ENCODE peak calls at places on chromosomes 16 and 17, in five cellular contexts. N, G, D, S and Z are unnamed samples.

GRCh38 chr16:80376941-80377340 is 163.9 kb upstream of the DYNLRB2 start:
- DNase-seq in N (no peak), G (no peak), D (no peak), S (no peak), Z (no peak)

GRCh38 chr17:45052052-45052772 is 780 bp upstream of the DCAKD start:
- DNase-seq in N (peak; percentile 51), G (peak; percentile 91), D (no peak), S (peak; percentile 44), Z (peak; percentile 57)

GRCh38 chr16:53478965-53479364 is 24.0 kb downstream of the AKTIP start:
- DNase-seq in N (no peak), G (no peak), D (no peak), S (no peak), Z (no peak)

GRCh38 chr16:77946834-77947233 is 75.5 kb upstream of the CLEC3A start:
- DNase-seq in N (no peak), G (no peak), D (no peak), S (no peak), Z (no peak)

GRCh38 chr17:3593384-3593783 is 15.8 kb downstream of the TRPV1 start:
- DNase-seq in N (no peak), G (no peak), D (no peak), S (no peak), Z (no peak)

GRCh38 chr17:13477180-13477611 is 124.5 kb downstream of the HS3ST3A1 start:
- DNase-seq in N (no peak), G (no peak), D (no peak), S (no peak), Z (no peak)

GRCh38 chr16:86986809-86987487 is 330.2 kb downstream of the C16orf95 start:
- DNase-seq in N (no peak), G (no peak), D (no peak), S (no peak), Z (no peak)

GRCh38 chr17:41419712-41420111 is 4.7 kb downstream of the KRT37 start:
- DNase-seq in N (no peak), G (no peak), D (no peak), S (no peak), Z (no peak)

GRCh38 chr16:86257546-86257945 is 252.8 kb upstream of the FOXF1 start:
- DNase-seq in N (no peak), G (no peak), D (no peak), S (no peak), Z (no peak)

GRCh38 chr17:63701477-63702222 is 1.7 kb upstream of the LIMD2 start:
- DNase-seq in N (peak; percentile 65), G (peak; percentile 95), D (peak; percentile 35), S (peak; percentile 66), Z (peak; percentile 89)

GRCh38 chr16:12091569-12092346 is 115.2 kb downstream of the SNX29 start:
- DNase-seq in N (no peak), G (no peak), D (no peak), S (no peak), Z (no peak)

GRCh38 chr16:12092347-12092882 is 115.9 kb downstream of the SNX29 start:
- DNase-seq in N (no peak), G (no peak), D (no peak), S (no peak), Z (no peak)

GRCh38 chr16:12089492-12090161 is 113.1 kb downstream of the SNX29 start:
- DNase-seq in N (peak; percentile 58), G (peak; percentile 74), D (peak; percentile 37), S (no peak), Z (no peak)

GRCh38 chr16:12087901-12088364 is 111.4 kb downstream of the SNX29 start:
- DNase-seq in N (peak; percentile 28), G (peak; percentile 41), D (peak; percentile 58), S (no peak), Z (peak; percentile 55)

GRCh38 chr16:12090162-12090552 is 113.6 kb downstream of the SNX29 start:
- DNase-seq in N (no peak), G (no peak), D (no peak), S (no peak), Z (no peak)
- H3K4me3 ChIP-seq in N (peak overlapping the region; percentile 71), G (peak overlapping the region; percentile 24), D (peak overlapping the region; percentile 49), S (peak overlapping the region; percentile 16), Z (peak overlapping the region; percentile 1)

DNA sequence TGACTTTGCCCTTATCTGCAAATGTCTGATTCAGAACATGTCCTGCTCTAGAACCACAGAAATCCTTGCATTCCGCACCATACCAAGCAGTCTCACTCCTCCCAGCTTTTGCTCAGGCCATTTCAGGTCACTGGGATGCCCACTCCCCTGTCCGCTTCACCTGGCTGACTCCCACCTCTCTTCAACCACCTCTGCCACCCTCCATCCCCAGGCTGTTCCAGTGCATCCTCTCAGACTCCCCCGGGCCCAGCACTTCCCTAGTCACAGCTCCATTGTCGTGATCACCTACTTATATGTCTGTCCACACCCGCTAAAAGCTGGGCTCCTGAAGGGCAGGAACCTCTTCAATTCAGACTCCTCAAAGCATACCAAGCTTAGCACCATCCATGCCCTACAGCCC is 58.4 kb upstream of the CDH5 start:
- DNase-seq in N (no peak), G (no peak), D (no peak), S (no peak), Z (no peak)
- H3K4me3 ChIP-seq in N (no peak overlapping the region), G (no peak overlapping the region), D (no peak overlapping the region), S (no peak overlapping the region), Z (no peak overlapping the region)

GRCh38 chr17:77320046-77320445 is 179.3 kb downstream of the SEC14L1 start:
- DNase-seq in N (no peak), G (no peak), D (no peak), S (no peak), Z (no peak)
- H3K4me3 ChIP-seq in N (no peak overlapping the region), G (no peak overlapping the region), D (peak overlapping the region; percentile 66), S (no peak overlapping the region), Z (no peak overlapping the region)

GRCh38 chr17:7237761-7238417 is 1.4 kb downstream of the PHF23 start:
- DNase-seq in N (peak; percentile 71), G (peak; percentile 87), D (peak; percentile 84), S (peak; percentile 75), Z (peak; percentile 75)

GRCh38 chr17:7235693-7236665 is 1.7 kb upstream of the DVL2 start:
- DNase-seq in N (no peak), G (no peak), D (no peak), S (no peak), Z (no peak)

GRCh38 chr17:7238418-7239090 is 703 bp downstream of the PHF23 start:
- DNase-seq in N (no peak), G (peak; percentile 66), D (no peak), S (peak; percentile 23), Z (no peak)

GRCh38 chr17:7237266-7237760 is 1.9 kb downstream of the PHF23 start:
- DNase-seq in N (peak; percentile 29), G (no peak), D (no peak), S (no peak), Z (no peak)

DNA sequence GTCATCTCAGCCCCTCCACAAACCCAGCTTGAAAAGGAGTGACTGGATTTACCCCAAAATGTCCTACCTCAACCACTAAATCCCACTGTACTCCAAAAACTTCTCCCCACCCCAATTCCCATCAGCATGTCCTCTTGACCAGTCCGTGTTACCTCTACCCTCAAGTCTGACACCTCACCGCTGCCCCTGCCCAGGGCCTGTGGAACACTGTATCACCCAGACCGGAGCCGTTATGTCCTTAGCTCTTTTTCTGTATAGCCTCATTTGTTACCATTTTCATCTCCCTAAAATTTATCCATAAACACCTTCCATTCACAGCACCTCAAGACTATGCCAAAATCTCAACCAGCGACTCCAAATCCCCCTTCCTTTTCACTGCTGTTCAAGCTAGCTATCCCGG is 2.4 kb downstream of the PHF23 start:
- DNase-seq in N (no peak), G (no peak), D (no peak), S (no peak), Z (no peak)
- H3K4me3 ChIP-seq in N (no peak overlapping the region), G (peak overlapping the region; percentile 37), D (peak overlapping the region; percentile 97), S (no peak overlapping the region), Z (no peak overlapping the region)

GRCh38 chr17:78337244-78338109 is 22.4 kb downstream of the SOCS3 start:
- DNase-seq in N (no peak), G (no peak), D (no peak), S (no peak), Z (no peak)
- H3K4me3 ChIP-seq in N (no peak overlapping the region), G (no peak overlapping the region), D (no peak overlapping the region), S (no peak overlapping the region), Z (no peak overlapping the region)